ENCODE peak calls at places on chromosomes 13 and 19, in nine cellular contexts. R, K, Z, A, B, O, X, M and N are unnamed samples.

GRCh38 chr13:98370806-98371553 is 193.9 kb upstream of the RNF113B start:
- DNase-seq in R (no peak), K (no peak), Z (no peak), A (peak; percentile 86), B (no peak), O (no peak), X (no peak), M (no peak), N (no peak)

GRCh38 chr19:1370579-1371361 is 12.9 kb upstream of the NDUFS7 start:
- DNase-seq in R (no peak), K (no peak), Z (no peak), A (no peak), B (no peak), O (no peak), X (no peak), M (no peak), N (peak; percentile 33)

GRCh38 chr19:13953021-13953531 is 767 bp downstream of the DCAF15 start:
- DNase-seq in R (no peak), K (peak; percentile 33), Z (no peak), A (peak; percentile 92), B (peak; percentile 35), O (no peak), X (no peak), M (peak; percentile 7), N (no peak)

GRCh38 chr13:78133511-78133910 is 214.9 kb upstream of the EDNRB start:
- DNase-seq in R (no peak), K (no peak), Z (no peak), A (no peak), B (no peak), O (no peak), X (no peak), M (no peak), N (no peak)

GRCh38 chr19:50509366-50509765 is 1.6 kb downstream of the JOSD2 start:
- DNase-seq in R (no peak), K (no peak), Z (no peak), A (no peak), B (no peak), O (no peak), X (no peak), M (no peak), N (no peak)

GRCh38 chr19:35767288-35768081 is 7.9 kb upstream of the ARHGAP33 start:
- DNase-seq in R (no peak), K (no peak), Z (no peak), A (peak; percentile 7), B (no peak), O (no peak), X (peak; percentile 61), M (no peak), N (no peak)

GRCh38 chr13:97259787-97260641 is 37.9 kb downstream of the MBNL2 start:
- DNase-seq in R (no peak), K (no peak), Z (no peak), A (peak; percentile 25), B (peak; percentile 40), O (no peak), X (no peak), M (no peak), N (peak; percentile 79)

GRCh38 chr13:104385409-104385808 is 1319.2 kb upstream of the SLC10A2 start:
- DNase-seq in R (no peak), K (peak; percentile 70), Z (peak; percentile 41), A (no peak), B (no peak), O (no peak), X (no peak), M (no peak), N (no peak)

GRCh38 chr19:20776083-20777076 is at the start of gene ZNF66:
- DNase-seq in R (peak; percentile 98), K (peak; percentile 89), Z (peak; percentile 90), A (peak; percentile 94), B (no peak), O (peak; percentile 93), X (peak; percentile 98), M (peak; percentile 99), N (peak; percentile 98)

GRCh38 chr13:27362064-27362751 is 62.2 kb upstream of the GTF3A start:
- DNase-seq in R (peak; percentile 59), K (no peak), Z (no peak), A (peak; percentile 94), B (peak; percentile 81), O (peak; percentile 68), X (peak; percentile 79), M (peak; percentile 76), N (peak; percentile 73)

GRCh38 chr19:1167687-1168561 is 6.1 kb downstream of the SBNO2 start:
- DNase-seq in R (no peak), K (no peak), Z (no peak), A (no peak), B (no peak), O (no peak), X (no peak), M (no peak), N (no peak)

GRCh38 chr19:14561832-14562351 is 10.0 kb downstream of the NDUFB7 start:
- DNase-seq in R (no peak), K (no peak), Z (no peak), A (no peak), B (no peak), O (no peak), X (no peak), M (peak; percentile 75), N (peak; percentile 82)